ENCODE peak calls at places on chromosome 22, in six cellular contexts. One of them, this sample, is unnamed.
A peak's percentile ranks its signal among the peaks of the same experiment; 100 is the strongest.

GRCh38 chr22:49169074-49169744 is 658.5 kb downstream of the BRD1 start:
- DNase-seq in heart right ventricle: no peak
- DNase-seq in body of pancreas: no peak
- DNase-seq in colonic mucosa: no peak
- DNase-seq in psoas muscle: no peak
- DNase-seq in aorta: no peak
- DNase-seq in this sample: no peak

GRCh38 chr22:37260939-37261338 is 16.9 kb upstream of the RAC2 start:
- DNase-seq in heart right ventricle: peak; percentile 36
- DNase-seq in body of pancreas: peak; percentile 55
- DNase-seq in colonic mucosa: peak; percentile 62
- DNase-seq in psoas muscle: no peak
- DNase-seq in aorta: peak; percentile 76
- DNase-seq in this sample: peak; percentile 66

GRCh38 chr22:44860311-44860710 is 107.9 kb downstream of the ARHGAP8 start:
- DNase-seq in body of pancreas: no peak
- DNase-seq in colonic mucosa: no peak
- DNase-seq in heart right ventricle: no peak
- DNase-seq in psoas muscle: no peak
- DNase-seq in aorta: no peak
- DNase-seq in this sample: no peak

GRCh38 chr22:46951326-46951725 is 188.9 kb downstream of the TBC1D22A start:
- DNase-seq in heart right ventricle: no peak
- DNase-seq in colonic mucosa: no peak
- DNase-seq in body of pancreas: no peak
- DNase-seq in aorta: no peak
- DNase-seq in psoas muscle: no peak
- DNase-seq in this sample: no peak

GRCh38 chr22:50627452-50627913 is 469 bp downstream of the ARSA start:
- DNase-seq in aorta: peak; percentile 79
- DNase-seq in heart right ventricle: peak; percentile 40
- DNase-seq in psoas muscle: no peak
- DNase-seq in body of pancreas: peak; percentile 41
- DNase-seq in colonic mucosa: peak; percentile 42
- DNase-seq in this sample: peak; percentile 59

GRCh38 chr22:18947905-18948304 is 11.8 kb upstream of the PRODH start:
- DNase-seq in heart right ventricle: no peak
- DNase-seq in colonic mucosa: peak; percentile 12
- DNase-seq in psoas muscle: no peak
- DNase-seq in aorta: peak; percentile 39
- DNase-seq in body of pancreas: peak; percentile 5
- DNase-seq in this sample: peak; percentile 36

GRCh38 chr22:30047364-30047738 is 32.9 kb upstream of the HORMAD2 start:
- DNase-seq in aorta: no peak
- DNase-seq in body of pancreas: no peak
- DNase-seq in heart right ventricle: no peak
- DNase-seq in psoas muscle: no peak
- DNase-seq in colonic mucosa: no peak
- DNase-seq in this sample: no peak

GRCh38 chr22:37018815-37019308 is 385 bp downstream of the TST start:
- DNase-seq in heart right ventricle: peak; percentile 78
- DNase-seq in aorta: peak; percentile 87
- DNase-seq in body of pancreas: peak; percentile 51
- DNase-seq in psoas muscle: peak; percentile 72
- DNase-seq in colonic mucosa: peak; percentile 89
- DNase-seq in this sample: peak; percentile 71

GRCh38 chr22:40399661-40400060 is 29.3 kb downstream of the SGSM3 start:
- DNase-seq in colonic mucosa: no peak
- DNase-seq in psoas muscle: no peak
- DNase-seq in aorta: peak; percentile 27
- DNase-seq in body of pancreas: no peak
- DNase-seq in heart right ventricle: no peak
- DNase-seq in this sample: no peak
- H3K4me1 ChIP-seq in colonic mucosa: no peaks in the 10 kb centered on the region
- H3K4me1 ChIP-seq in psoas muscle: peaks cover 8% of the 10 kb centered on the region
- H3K4me1 ChIP-seq in aorta: no peaks in the 10 kb centered on the region
- H3K4me1 ChIP-seq in body of pancreas: peaks cover 26% of the 10 kb centered on the region
- H3K4me1 ChIP-seq in heart right ventricle: peaks cover 34% of the 10 kb centered on the region
- H3K4me1 ChIP-seq in this sample: no peaks in the 10 kb centered on the region

DNA sequence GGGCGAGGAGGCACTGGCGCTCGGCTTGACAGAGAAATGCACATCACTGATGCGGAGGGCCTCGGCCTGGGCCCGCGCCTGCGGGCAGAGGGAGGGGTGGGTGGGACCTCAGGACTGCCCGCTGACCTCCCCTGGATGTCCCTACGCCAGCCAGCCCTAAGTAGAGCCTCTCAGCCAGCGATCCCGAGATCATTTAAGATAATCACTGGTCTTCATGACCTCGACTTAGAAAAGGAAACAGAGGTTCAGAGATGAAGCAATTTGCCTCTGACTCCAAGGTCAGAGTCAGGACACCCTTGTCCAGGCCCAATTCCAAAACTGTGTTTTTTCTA is 4.9 kb downstream of the CBX6 start:
- DNase-seq in body of pancreas: no peak
- DNase-seq in aorta: no peak
- DNase-seq in colonic mucosa: no peak
- DNase-seq in psoas muscle: no peak
- DNase-seq in heart right ventricle: no peak
- DNase-seq in this sample: no peak
- H3K4me1 ChIP-seq in body of pancreas: peaks cover 50% of the 10 kb centered on the region
- H3K4me1 ChIP-seq in aorta: no peaks in the 10 kb centered on the region
- H3K4me1 ChIP-seq in colonic mucosa: peaks cover 3% of the 10 kb centered on the region
- H3K4me1 ChIP-seq in psoas muscle: peaks cover 20% of the 10 kb centered on the region
- H3K4me1 ChIP-seq in heart right ventricle: peaks cover 79% of the 10 kb centered on the region
- H3K4me1 ChIP-seq in this sample: no peaks in the 10 kb centered on the region

DNA sequence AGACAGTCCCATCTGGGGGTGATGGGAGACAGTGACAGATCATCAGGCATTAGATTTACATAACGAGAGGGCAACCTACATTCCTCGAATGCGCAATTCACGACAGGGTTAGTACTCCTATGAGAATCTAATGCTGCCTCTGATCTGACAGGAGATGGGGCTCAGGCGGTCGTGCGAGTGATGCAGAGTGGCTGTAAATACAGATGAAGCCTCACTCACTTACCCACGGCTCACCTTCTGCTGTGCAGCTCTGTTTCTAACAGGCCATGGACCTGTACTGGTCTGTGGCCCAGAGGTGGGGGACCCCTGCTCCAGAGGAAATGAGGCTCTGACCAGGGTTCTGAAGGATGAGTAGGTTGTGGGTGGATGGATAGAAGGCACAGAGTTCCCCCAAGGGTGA is 125.6 kb downstream of the FBXO7 start:
- DNase-seq in body of pancreas: no peak
- DNase-seq in psoas muscle: no peak
- DNase-seq in colonic mucosa: no peak
- DNase-seq in heart right ventricle: no peak
- DNase-seq in aorta: no peak
- DNase-seq in this sample: no peak
- H3K4me1 ChIP-seq in body of pancreas: no peaks in the 10 kb centered on the region
- H3K4me1 ChIP-seq in psoas muscle: no peaks in the 10 kb centered on the region
- H3K4me1 ChIP-seq in colonic mucosa: no peaks in the 10 kb centered on the region
- H3K4me1 ChIP-seq in heart right ventricle: peaks cover 15% of the 10 kb centered on the region
- H3K4me1 ChIP-seq in aorta: no peaks in the 10 kb centered on the region
- H3K4me1 ChIP-seq in this sample: no peaks in the 10 kb centered on the region

GRCh38 chr22:17871726-17872458 is 97.6 kb upstream of the BID start:
- DNase-seq in aorta: no peak
- DNase-seq in heart right ventricle: peak; percentile 59
- DNase-seq in psoas muscle: no peak
- DNase-seq in body of pancreas: no peak
- DNase-seq in colonic mucosa: no peak
- DNase-seq in this sample: no peak
- H3K4me1 ChIP-seq in aorta: no peaks in the 10 kb centered on the region
- H3K4me1 ChIP-seq in heart right ventricle: peaks cover 33% of the 10 kb centered on the region
- H3K4me1 ChIP-seq in psoas muscle: peaks cover 16% of the 10 kb centered on the region
- H3K4me1 ChIP-seq in body of pancreas: no peaks in the 10 kb centered on the region
- H3K4me1 ChIP-seq in colonic mucosa: peaks cover 26% of the 10 kb centered on the region
- H3K4me1 ChIP-seq in this sample: no peaks in the 10 kb centered on the region

DNA sequence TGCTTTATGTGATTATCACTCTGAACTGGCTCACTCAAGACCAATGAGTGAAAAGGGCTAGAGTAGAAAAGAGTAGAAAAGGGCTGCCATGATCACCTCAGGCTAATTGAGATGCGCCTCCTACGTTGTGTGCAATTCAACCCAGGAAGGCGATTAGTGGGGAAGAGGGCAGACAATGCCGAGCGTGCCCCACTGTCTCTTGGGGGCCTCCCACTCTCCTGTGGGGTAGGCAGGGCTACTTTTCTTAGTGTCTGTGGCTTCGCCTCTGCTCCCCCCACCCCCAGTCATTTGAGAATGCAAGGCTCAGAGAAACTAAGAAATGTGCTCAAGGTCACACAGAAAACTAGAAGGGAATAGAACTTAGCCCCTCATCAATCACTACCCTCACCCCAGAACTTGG is 57.7 kb upstream of the RASD2 start:
- DNase-seq in psoas muscle: no peak
- DNase-seq in aorta: peak; percentile 37
- DNase-seq in heart right ventricle: no peak
- DNase-seq in colonic mucosa: no peak
- DNase-seq in body of pancreas: no peak
- DNase-seq in this sample: no peak
- H3K4me1 ChIP-seq in psoas muscle: peaks cover 15% of the 10 kb centered on the region
- H3K4me1 ChIP-seq in aorta: no peaks in the 10 kb centered on the region
- H3K4me1 ChIP-seq in heart right ventricle: peaks cover 22% of the 10 kb centered on the region
- H3K4me1 ChIP-seq in colonic mucosa: peaks cover 17% of the 10 kb centered on the region
- H3K4me1 ChIP-seq in body of pancreas: peaks cover 7% of the 10 kb centered on the region
- H3K4me1 ChIP-seq in this sample: no peaks in the 10 kb centered on the region

DNA sequence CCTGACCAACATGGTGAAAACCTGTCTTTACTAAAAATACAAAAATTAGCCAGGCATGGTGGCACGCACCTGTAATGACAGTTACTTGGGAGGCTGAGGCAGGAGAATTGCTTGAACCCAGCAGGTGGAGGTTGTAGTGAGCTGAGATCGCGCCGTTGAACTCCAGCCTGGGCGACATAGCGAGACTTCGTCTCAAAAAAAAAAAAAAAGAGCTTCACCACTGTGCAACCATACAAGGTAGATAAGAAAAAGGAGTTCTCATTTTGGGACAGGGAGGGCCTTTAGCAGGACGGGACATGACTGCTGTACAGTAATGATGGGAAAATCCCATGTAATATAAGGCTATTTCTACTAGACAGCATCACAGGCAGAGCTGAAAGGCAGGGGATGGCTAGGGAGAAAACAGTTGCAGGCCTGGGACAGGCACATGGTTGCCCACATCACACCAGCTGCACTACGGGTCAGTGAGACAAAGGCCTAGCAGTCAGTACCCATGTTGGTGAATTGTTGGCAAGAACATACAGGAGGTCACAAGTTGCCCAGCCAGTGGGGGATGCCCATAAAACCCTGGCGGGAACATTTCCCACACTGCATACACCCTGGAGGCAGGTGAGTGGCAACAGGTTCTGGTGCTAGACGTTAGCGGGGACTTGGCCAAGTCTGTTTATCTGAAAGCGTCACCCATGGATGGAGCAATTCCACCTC is 5.4 kb downstream of the TANGO2 start:
- DNase-seq in body of pancreas: no peak
- DNase-seq in heart right ventricle: no peak
- DNase-seq in aorta: no peak
- DNase-seq in colonic mucosa: no peak
- DNase-seq in psoas muscle: peak; percentile 4
- DNase-seq in this sample: peak; percentile 46
- H3K4me1 ChIP-seq in body of pancreas: peaks cover 19% of the 10 kb centered on the region
- H3K4me1 ChIP-seq in heart right ventricle: peaks cover 78% of the 10 kb centered on the region
- H3K4me1 ChIP-seq in aorta: no peaks in the 10 kb centered on the region
- H3K4me1 ChIP-seq in colonic mucosa: peaks cover 5% of the 10 kb centered on the region
- H3K4me1 ChIP-seq in psoas muscle: peaks cover 29% of the 10 kb centered on the region
- H3K4me1 ChIP-seq in this sample: peaks cover 13% of the 10 kb centered on the region

GRCh38 chr22:40463017-40463631 is 92.7 kb downstream of the SGSM3 start:
- DNase-seq in colonic mucosa: peak; percentile 28
- DNase-seq in body of pancreas: no peak
- DNase-seq in heart right ventricle: no peak
- DNase-seq in psoas muscle: no peak
- DNase-seq in aorta: no peak
- DNase-seq in this sample: no peak
- H3K4me1 ChIP-seq in colonic mucosa: no peaks in the 10 kb centered on the region
- H3K4me1 ChIP-seq in body of pancreas: no peaks in the 10 kb centered on the region
- H3K4me1 ChIP-seq in heart right ventricle: no peaks in the 10 kb centered on the region
- H3K4me1 ChIP-seq in psoas muscle: peaks cover 20% of the 10 kb centered on the region
- H3K4me1 ChIP-seq in aorta: peaks cover 2% of the 10 kb centered on the region
- H3K4me1 ChIP-seq in this sample: no peaks in the 10 kb centered on the region

GRCh38 chr22:42304021-42304790 is 33.8 kb upstream of the TCF20 start:
- DNase-seq in heart right ventricle: no peak
- DNase-seq in body of pancreas: no peak
- DNase-seq in psoas muscle: no peak
- DNase-seq in colonic mucosa: no peak
- DNase-seq in aorta: no peak
- DNase-seq in this sample: no peak

GRCh38 chr22:42305967-42306366 is 35.5 kb upstream of the TCF20 start:
- DNase-seq in colonic mucosa: no peak
- DNase-seq in body of pancreas: no peak
- DNase-seq in heart right ventricle: no peak
- DNase-seq in aorta: no peak
- DNase-seq in psoas muscle: no peak
- DNase-seq in this sample: no peak

GRCh38 chr22:42301072-42301741 is 30.8 kb upstream of the TCF20 start:
- DNase-seq in body of pancreas: no peak
- DNase-seq in aorta: no peak
- DNase-seq in heart right ventricle: no peak
- DNase-seq in psoas muscle: no peak
- DNase-seq in colonic mucosa: peak; percentile 84
- DNase-seq in this sample: no peak

GRCh38 chr22:42301742-42302102 is 31.3 kb upstream of the TCF20 start:
- DNase-seq in heart right ventricle: no peak
- DNase-seq in psoas muscle: no peak
- DNase-seq in colonic mucosa: no peak
- DNase-seq in aorta: no peak
- DNase-seq in body of pancreas: no peak
- DNase-seq in this sample: no peak

GRCh38 chr22:42303304-42304020 is 33.0 kb upstream of the TCF20 start:
- DNase-seq in colonic mucosa: peak; percentile 64
- DNase-seq in psoas muscle: no peak
- DNase-seq in heart right ventricle: no peak
- DNase-seq in body of pancreas: no peak
- DNase-seq in aorta: no peak
- DNase-seq in this sample: no peak
- H3K4me1 ChIP-seq in colonic mucosa: peaks cover 23% of the 10 kb centered on the region
- H3K4me1 ChIP-seq in psoas muscle: no peaks in the 10 kb centered on the region
- H3K4me1 ChIP-seq in heart right ventricle: peaks cover 8% of the 10 kb centered on the region
- H3K4me1 ChIP-seq in body of pancreas: no peaks in the 10 kb centered on the region
- H3K4me1 ChIP-seq in aorta: no peaks in the 10 kb centered on the region
- H3K4me1 ChIP-seq in this sample: no peaks in the 10 kb centered on the region

GRCh38 chr22:26436903-26437515 is 7.9 kb downstream of the ASPHD2 start:
- DNase-seq in heart right ventricle: no peak
- DNase-seq in body of pancreas: peak; percentile 53
- DNase-seq in colonic mucosa: peak; percentile 81
- DNase-seq in psoas muscle: no peak
- DNase-seq in aorta: no peak
- DNase-seq in this sample: no peak
- H3K4me1 ChIP-seq in heart right ventricle: no peaks in the 10 kb centered on the region
- H3K4me1 ChIP-seq in body of pancreas: peaks cover 14% of the 10 kb centered on the region
- H3K4me1 ChIP-seq in colonic mucosa: peaks cover 3% of the 10 kb centered on the region
- H3K4me1 ChIP-seq in psoas muscle: no peaks in the 10 kb centered on the region
- H3K4me1 ChIP-seq in aorta: no peaks in the 10 kb centered on the region
- H3K4me1 ChIP-seq in this sample: no peaks in the 10 kb centered on the region